ENCODE peak calls at places on chromosomes 2 and 18, in four cellular contexts. Y is HCT116, K is HepG2, V is H1. A is an unnamed sample.

GRCh38 chr2:61928816-61929471 is 23.5 kb downstream of the COMMD1 start:
- DNase-seq in Y (no peak), K (peak), V (no peak), A (no peak)

GRCh38 chr2:7356909-7357584 is 439.8 kb downstream of the RNF144A start:
- DNase-seq in Y (no peak), K (peak), V (no peak), A (no peak)

GRCh38 chr2:124045906-124046305 is 20.8 kb downstream of the CNTNAP5 start:
- DNase-seq in Y (no peak), K (no peak), V (no peak), A (no peak)

GRCh38 chr2:219248845-219249202 is 3.5 kb downstream of the STK16 start:
- DNase-seq in Y (no peak), K (no peak), V (no peak), A (no peak)

GRCh38 chr2:165113414-165113813 is 90.4 kb downstream of the SCN3A start:
- DNase-seq in Y (no peak), K (no peak), V (no peak), A (no peak)

GRCh38 chr2:41927581-41928260 is 120.1 kb upstream of the PKDCC start:
- DNase-seq in Y (no peak), K (no peak), V (no peak), A (no peak)

GRCh38 chr2:222303828-222304736 is 5.3 kb upstream of the PAX3 start:
- DNase-seq in Y (no peak), K (no peak), V (peak), A (no peak)

GRCh38 chr2:238573065-238573778 is 146.5 kb downstream of the ASB1 start:
- DNase-seq in Y (peak), K (peak), V (peak), A (peak)

GRCh38 chr18:70110678-70111077 is 94.8 kb downstream of the RTTN start:
- DNase-seq in Y (no peak), K (no peak), V (no peak), A (no peak)

GRCh38 chr2:64750817-64751285 is 97.1 kb upstream of the SERTAD2 start:
- DNase-seq in Y (peak), K (peak), V (peak), A (peak)

GRCh38 chr2:236343400-236344161 is 79.4 kb upstream of the ASB18 start:
- DNase-seq in Y (peak), K (peak), V (peak), A (peak)

GRCh38 chr2:234705108-234705507 is 208.2 kb upstream of the ARL4C start:
- DNase-seq in Y (peak), K (no peak), V (no peak), A (no peak)

GRCh38 chr2:127371037-127371436 is 16.7 kb downstream of the MAP3K2 start:
- DNase-seq in Y (peak), K (no peak), V (no peak), A (no peak)

GRCh38 chr2:238387376-238387775 is 39.4 kb upstream of the ASB1 start:
- DNase-seq in Y (no peak), K (no peak), V (no peak), A (no peak)

GRCh38 chr2:122451040-122451439 is 695.6 kb downstream of the TSN start:
- DNase-seq in Y (no peak), K (peak), V (no peak), A (peak)

GRCh38 chr2:64383881-64384280 is 70.1 kb upstream of the LGALSL start:
- DNase-seq in Y (no peak), K (no peak), V (peak), A (no peak)

GRCh38 chr2:109609352-109610024 is 4.3 kb downstream of the SEPTIN10 start:
- DNase-seq in Y (peak), K (no peak), V (no peak), A (no peak)

GRCh38 chr2:2621855-2622254 is 290.8 kb upstream of the MYT1L start:
- DNase-seq in Y (no peak), K (no peak), V (peak), A (no peak)

DNA sequence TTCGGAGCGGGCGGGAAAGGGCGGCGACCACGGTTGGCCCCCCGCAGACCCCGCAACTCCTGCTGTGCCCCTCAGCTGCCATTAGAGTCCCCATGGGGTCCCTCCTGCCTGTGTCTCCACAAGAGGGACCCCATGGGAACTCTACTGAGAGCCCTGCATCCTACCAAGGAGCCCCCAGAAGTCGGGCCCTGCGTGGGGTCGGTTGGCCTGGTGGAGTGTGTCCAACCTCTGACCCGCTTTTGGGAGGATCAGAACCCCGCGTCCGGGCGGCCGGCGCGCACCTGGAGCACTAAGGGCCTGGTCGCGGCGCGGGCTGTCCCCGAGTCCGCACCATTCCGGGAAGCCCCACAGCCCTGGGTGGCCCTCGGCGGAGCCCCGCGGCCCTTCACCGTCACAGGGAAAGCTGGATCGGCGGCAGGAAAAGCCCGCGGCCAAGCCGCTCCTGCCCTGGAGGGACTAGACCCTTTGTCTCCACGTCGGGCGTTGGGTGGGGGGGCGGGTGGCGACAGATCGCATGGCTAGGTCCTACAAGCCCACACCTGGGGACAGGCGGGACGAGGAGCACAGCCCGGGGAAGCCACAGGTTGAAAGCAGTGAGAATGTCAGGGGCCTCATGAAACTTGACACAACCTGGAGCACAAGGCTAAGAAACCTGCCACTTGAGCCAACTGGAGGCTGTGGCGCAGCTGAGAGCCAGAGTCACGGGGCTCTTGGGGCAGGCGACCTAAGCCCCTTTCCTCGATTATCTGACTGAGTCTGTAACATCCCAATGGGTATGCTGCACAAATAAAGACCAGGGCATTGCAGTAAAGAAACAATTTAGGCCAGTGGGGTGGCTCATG is 11.2 kb upstream of the CXXC1 start:
- DNase-seq in Y (no peak), K (no peak), V (peak), A (no peak)
- TF ChIP-seq FOSL1 in Y (no peak), K (no peak), V (no peak), A (no peak)

DNA sequence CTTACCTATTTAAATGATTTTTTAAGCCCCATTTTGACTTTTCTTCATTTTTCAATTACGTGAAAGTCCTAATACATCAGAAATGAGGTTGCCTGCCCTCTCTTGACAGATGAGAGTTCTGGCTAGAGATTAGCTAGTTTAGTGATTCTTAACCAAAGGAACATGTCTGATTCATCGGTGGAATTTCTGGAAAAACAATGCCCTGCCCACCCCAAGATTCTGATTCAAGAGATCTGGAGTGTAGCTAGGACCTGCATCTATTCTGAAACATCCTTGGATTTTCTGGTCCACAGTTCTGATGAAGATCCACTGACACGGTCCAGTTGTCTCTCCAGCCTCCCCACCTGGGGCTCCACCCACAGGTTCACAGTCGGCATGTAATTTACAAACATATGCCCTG is 111.2 kb downstream of the KLF7 start:
- DNase-seq in Y (no peak), K (no peak), V (no peak), A (no peak)
- TF ChIP-seq FOSL1 in Y (no peak), K (no peak), V (no peak), A (no peak)

GRCh38 chr2:180523629-180524340 is 456.6 kb upstream of the UBE2E3 start:
- DNase-seq in Y (no peak), K (no peak), V (no peak), A (no peak)
- TF ChIP-seq FOSL1 in Y (no peak), K (no peak), V (no peak), A (no peak)

GRCh38 chr2:111118455-111119003 is 2.2 kb upstream of the BCL2L11 start:
- DNase-seq in Y (no peak), K (no peak), V (peak), A (no peak)

GRCh38 chr2:111117666-111118454 is 2.9 kb upstream of the BCL2L11 start:
- DNase-seq in Y (no peak), K (no peak), V (peak), A (no peak)

GRCh38 chr2:111120253-111121027 is at the start of gene BCL2L11:
- DNase-seq in Y (peak), K (peak), V (peak), A (peak)

GRCh38 chr2:111119847-111120252 is 864 bp upstream of the BCL2L11 start:
- DNase-seq in Y (no peak), K (no peak), V (no peak), A (no peak)

DNA sequence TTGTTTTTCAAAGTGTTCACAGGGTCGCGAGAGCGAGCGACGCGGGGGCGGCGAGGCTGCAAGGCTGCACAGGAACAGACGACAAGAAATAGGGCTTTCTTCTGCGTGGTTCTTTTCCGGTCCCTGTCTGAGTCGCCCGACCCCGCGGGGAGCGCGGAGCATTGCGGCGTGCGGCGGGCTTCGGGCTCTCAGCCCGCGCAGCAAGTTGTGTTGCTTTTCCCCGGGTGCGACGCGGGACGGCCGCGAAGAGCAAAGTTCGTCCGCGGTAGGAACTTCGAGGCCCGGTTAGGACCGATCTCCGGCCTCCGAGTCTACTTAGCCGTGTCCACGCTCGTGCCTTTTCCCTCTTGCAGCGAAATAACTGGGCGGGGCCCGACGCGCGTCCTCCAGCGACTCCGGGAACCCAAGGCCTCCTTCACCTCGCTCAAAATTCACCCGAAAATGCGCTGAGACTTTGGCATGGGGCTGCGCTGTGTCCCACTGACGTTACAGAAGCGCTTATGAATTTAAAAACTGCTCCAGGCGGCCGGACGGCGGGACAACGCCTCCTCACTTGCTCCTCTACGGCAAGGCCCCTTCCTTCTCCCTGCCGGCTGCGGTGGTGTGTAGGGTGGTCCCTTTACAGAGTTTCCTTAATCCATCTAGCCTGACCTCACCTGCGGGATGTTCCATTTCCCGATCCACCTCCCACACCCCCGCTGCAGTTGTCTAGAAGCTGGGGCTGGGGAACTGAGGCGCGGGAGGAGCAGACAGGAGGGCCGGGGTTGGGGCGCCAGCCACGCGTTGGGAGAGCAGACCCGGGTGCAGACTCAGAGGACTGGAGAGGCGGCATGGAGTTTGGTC is 1.5 kb upstream of the BCL2L11 start:
- DNase-seq in Y (no peak), K (no peak), V (peak), A (no peak)
- TF ChIP-seq FOSL1 in Y (no peak), K (no peak), V (no peak), A (no peak)

GRCh38 chr2:146138820-146139219 is 1618.9 kb upstream of the ZEB2 start:
- DNase-seq in Y (no peak), K (no peak), V (no peak), A (no peak)

GRCh38 chr2:146147448-146148012 is 1627.6 kb upstream of the ZEB2 start:
- DNase-seq in Y (no peak), K (no peak), V (no peak), A (no peak)

DNA sequence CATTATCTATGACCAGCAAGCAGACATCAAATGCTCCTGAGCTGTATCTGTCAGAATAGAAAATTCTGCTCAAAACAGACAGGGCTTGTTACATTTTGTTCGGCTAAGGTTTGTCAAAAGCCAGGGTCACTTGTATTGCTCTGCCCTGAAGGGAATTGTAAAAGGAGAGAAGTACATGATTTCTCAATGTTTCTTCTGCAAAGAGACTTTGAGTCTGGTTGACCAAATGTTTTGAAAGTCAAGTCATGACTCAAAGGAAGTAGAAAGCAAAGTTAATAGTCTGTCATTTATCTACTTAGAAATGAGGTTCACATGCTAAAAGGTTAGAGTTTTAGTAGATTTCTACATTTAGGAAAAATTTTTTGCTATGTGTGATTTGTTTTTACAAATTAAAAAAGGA is 1624.1 kb upstream of the ZEB2 start:
- DNase-seq in Y (no peak), K (no peak), V (no peak), A (no peak)
- TF ChIP-seq FOSL1 in Y (no peak), K (no peak), V (no peak), A (no peak)

GRCh38 chr2:191255756-191256312 is 10.6 kb downstream of the MYO1B start:
- DNase-seq in Y (no peak), K (no peak), V (no peak), A (no peak)
- TF ChIP-seq FOSL1 in Y (no peak), K (no peak), V (no peak), A (no peak)

DNA sequence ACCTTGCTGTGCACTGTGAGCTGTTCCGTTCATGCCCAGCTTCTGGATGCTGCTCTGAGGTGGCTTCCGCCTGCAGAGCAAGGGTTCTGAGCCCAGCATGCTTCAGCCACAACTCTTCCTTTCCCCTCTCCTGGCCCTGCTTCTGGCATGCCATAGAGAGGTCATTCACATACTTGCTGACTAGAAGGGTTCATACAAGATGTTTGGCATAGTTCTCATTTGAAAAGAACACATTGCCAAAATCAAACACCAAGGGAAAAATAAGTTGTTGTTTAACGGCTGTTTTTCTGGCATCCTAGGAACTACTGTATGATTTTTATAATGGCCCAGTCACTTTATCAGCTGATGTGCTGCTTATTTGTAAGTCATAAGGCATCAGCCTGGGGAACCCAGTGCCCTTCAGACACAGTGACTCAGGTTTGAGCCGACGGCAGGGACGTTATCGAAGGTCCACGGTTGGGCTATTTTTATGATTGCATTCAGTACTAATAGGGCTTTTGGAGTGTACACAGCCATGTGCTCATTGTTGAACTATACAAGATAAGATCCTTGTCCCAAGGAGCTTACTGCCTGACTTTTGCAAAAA is 53.9 kb upstream of the CTAGE1 start:
- DNase-seq in Y (no peak), K (no peak), V (no peak), A (no peak)
- TF ChIP-seq FOSL1 in Y (no peak), K (no peak), V (no peak), A (peak)